ENCODE peak calls at places on chromosomes 6 and 20, in eight cellular contexts. H is fibroblast of lung, L is lower leg skin, I is ovary, N is adrenal gland, X is fibroblast of villous mesenchyme, U is heart right ventricle, A is cardiac muscle cell. J is an unnamed sample.

GRCh38 chr6:135162678-135163439 is 18.2 kb upstream of the MYB start:
- DNase-seq in U (no peak), A (peak), X (no peak), N (peak), L (no peak), I (no peak), H (no peak), J (no peak)

GRCh38 chr6:75230484-75231325 is 12.9 kb downstream of the COX7A2 start:
- DNase-seq in X (peak), A (peak), H (peak), N (no peak), I (no peak), U (no peak), L (no peak), J (no peak)

GRCh38 chr6:55902796-55903195 is 27.4 kb upstream of the BMP5 start:
- DNase-seq in H (peak), N (no peak), U (no peak), L (no peak), X (peak), A (no peak), I (no peak), J (no peak)

GRCh38 chr20:44717986-44718385 is 2.8 kb downstream of the CCN5 start:
- DNase-seq in A (no peak), N (no peak), U (no peak), X (no peak), H (no peak), I (peak), L (no peak), J (no peak)

GRCh38 chr20:34579936-34580587 is 21.5 kb downstream of the MAP1LC3A start:
- DNase-seq in X (no peak), H (no peak), I (no peak), A (no peak), N (no peak), U (no peak), L (no peak), J (no peak)

GRCh38 chr6:106037060-106037459 is 49.1 kb upstream of the PRDM1 start:
- DNase-seq in U (no peak), N (no peak), L (no peak), X (no peak), A (no peak), I (no peak), H (peak), J (no peak)

GRCh38 chr6:111981441-111981840 is 72.5 kb upstream of the CCN6 start:
- DNase-seq in U (no peak), H (peak), I (no peak), X (no peak), A (no peak), L (no peak), N (no peak), J (no peak)

GRCh38 chr6:45021652-45022051 is 306.5 kb upstream of the RUNX2 start:
- DNase-seq in I (no peak), X (peak), A (no peak), N (no peak), U (no peak), L (no peak), H (peak), J (no peak)

GRCh38 chr6:157070403-157071107 is 252.8 kb downstream of the TMEM242 start:
- DNase-seq in U (no peak), A (no peak), L (no peak), I (no peak), N (no peak), H (no peak), X (no peak), J (no peak)

GRCh38 chr6:118509009-118509617 is 39.0 kb upstream of the PLN start:
- DNase-seq in N (no peak), L (no peak), U (no peak), A (peak), X (peak), I (no peak), H (peak), J (no peak)

GRCh38 chr6:106510090-106510970 is 119.0 kb downstream of the RTN4IP1 start:
- DNase-seq in U (peak), L (peak), I (peak), A (peak), N (peak), H (peak), X (peak), J (peak)

GRCh38 chr20:57224641-57225138 is 41.8 kb downstream of the BMP7 start:
- DNase-seq in A (no peak), U (no peak), H (no peak), N (no peak), I (no peak), L (peak), X (no peak), J (no peak)

GRCh38 chr6:3258720-3259490 is at the start of gene PSMG4:
- DNase-seq in H (peak), I (peak), N (peak), U (peak), A (peak), L (peak), X (peak), J (peak)

GRCh38 chr20:56453347-56453746 is 15.1 kb upstream of the RTF2 start:
- DNase-seq in L (no peak), H (no peak), U (no peak), I (no peak), A (no peak), X (no peak), N (no peak), J (no peak)

GRCh38 chr6:75855047-75855446 is 106.0 kb downstream of the MYO6 start:
- DNase-seq in N (peak), L (no peak), I (no peak), X (peak), H (peak), A (peak), U (no peak), J (no peak)

GRCh38 chr6:158863646-158864045 is 44.5 kb upstream of the EZR start:
- DNase-seq in A (no peak), H (no peak), L (no peak), X (no peak), U (no peak), N (no peak), I (no peak), J (no peak)

GRCh38 chr6:159982726-159983506 is 14.0 kb downstream of the IGF2R start:
- DNase-seq in L (no peak), N (no peak), H (peak), U (no peak), A (no peak), I (no peak), X (peak), J (no peak)

GRCh38 chr20:21029356-21029755 is 76.8 kb downstream of the LINC00237 start:
- DNase-seq in A (no peak), U (no peak), X (no peak), H (no peak), L (no peak), I (no peak), N (no peak), J (no peak)

GRCh38 chr20:53827996-53828672 is 234.5 kb upstream of the ZNF217 start:
- DNase-seq in L (peak), H (peak), A (no peak), U (no peak), I (no peak), X (peak), N (no peak), J (no peak)

GRCh38 chr6:127486934-127487333 is 27.7 kb upstream of the KIAA0408 start:
- DNase-seq in U (no peak), H (no peak), A (no peak), N (no peak), I (no peak), L (no peak), X (no peak), J (no peak)

GRCh38 chr6:43407296-43407695 is 20.0 kb upstream of the ABCC10 start:
- DNase-seq in X (no peak), N (peak), I (no peak), H (no peak), L (no peak), U (no peak), A (no peak), J (no peak)

GRCh38 chr6:43401730-43402129 is 25.6 kb upstream of the ABCC10 start:
- DNase-seq in N (no peak), H (no peak), I (no peak), U (no peak), X (no peak), A (no peak), L (no peak), J (no peak)

GRCh38 chr6:43405354-43405753 is 22.0 kb upstream of the ABCC10 start:
- DNase-seq in X (peak), N (peak), H (no peak), L (no peak), U (no peak), A (no peak), I (no peak), J (no peak)

GRCh38 chr6:43399932-43400487 is 27.3 kb upstream of the ABCC10 start:
- DNase-seq in N (no peak), L (no peak), I (no peak), H (no peak), A (no peak), X (peak), U (no peak), J (no peak)

GRCh38 chr6:43402819-43403218 is 24.5 kb upstream of the ABCC10 start:
- DNase-seq in X (no peak), A (no peak), U (no peak), L (no peak), N (no peak), H (no peak), I (no peak), J (no peak)
- TF ChIP-seq CTCF in X (peak), A (no peak), U (no peak), L (no peak), N (no peak), H (no peak), I (no peak), J (no peak)

GRCh38 chr6:26031151-26031594 is 56.1 kb upstream of the HFE start:
- DNase-seq in U (no peak), H (no peak), N (no peak), I (no peak), L (no peak), X (no peak), A (no peak), J (no peak)

GRCh38 chr6:26029570-26029856 is 57.7 kb upstream of the HFE start:
- DNase-seq in H (no peak), A (no peak), X (no peak), U (no peak), I (no peak), L (no peak), N (no peak), J (no peak)

GRCh38 chr6:26031595-26032386 is 55.4 kb upstream of the HFE start:
- DNase-seq in A (peak), H (peak), I (peak), U (peak), X (peak), N (peak), L (peak), J (peak)

GRCh38 chr6:26029857-26030653 is 57.2 kb upstream of the HFE start:
- DNase-seq in U (no peak), H (no peak), N (no peak), L (no peak), A (no peak), X (no peak), I (no peak), J (no peak)

DNA sequence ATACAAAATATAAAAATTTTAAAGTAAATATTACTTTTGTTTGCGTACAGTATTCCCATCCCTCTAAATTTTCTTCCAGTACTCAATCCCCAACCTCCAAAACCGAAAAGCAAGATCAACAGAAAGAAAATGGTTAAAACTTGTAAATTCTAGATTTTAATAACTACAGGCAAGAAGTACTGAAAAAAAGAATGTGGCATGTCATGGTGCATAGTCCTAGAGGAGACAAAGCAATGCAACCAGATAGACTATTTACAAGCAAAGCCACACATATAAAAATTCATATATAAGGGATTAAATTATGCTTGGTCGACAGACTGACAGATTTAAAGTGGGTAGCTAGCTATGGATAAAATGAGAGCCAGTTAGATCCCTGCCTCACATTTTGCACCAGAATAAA is 56.5 kb upstream of the HFE start:
- DNase-seq in A (no peak), H (no peak), L (no peak), X (no peak), N (no peak), U (no peak), I (no peak), J (no peak)
- H3K4me3 ChIP-seq in A (peak), H (peak), L (no peak), X (peak), N (no peak), U (no peak), I (no peak), J (no peak)

GRCh38 chr6:12636336-12636735 is 80.2 kb upstream of the PHACTR1 start:
- DNase-seq in A (no peak), U (no peak), H (no peak), I (no peak), L (no peak), X (no peak), N (no peak), J (no peak)
- TF ChIP-seq CTCF in A (peak), U (no peak), H (no peak), I (no peak), L (no peak), X (no peak), N (no peak), J (no peak)

DNA sequence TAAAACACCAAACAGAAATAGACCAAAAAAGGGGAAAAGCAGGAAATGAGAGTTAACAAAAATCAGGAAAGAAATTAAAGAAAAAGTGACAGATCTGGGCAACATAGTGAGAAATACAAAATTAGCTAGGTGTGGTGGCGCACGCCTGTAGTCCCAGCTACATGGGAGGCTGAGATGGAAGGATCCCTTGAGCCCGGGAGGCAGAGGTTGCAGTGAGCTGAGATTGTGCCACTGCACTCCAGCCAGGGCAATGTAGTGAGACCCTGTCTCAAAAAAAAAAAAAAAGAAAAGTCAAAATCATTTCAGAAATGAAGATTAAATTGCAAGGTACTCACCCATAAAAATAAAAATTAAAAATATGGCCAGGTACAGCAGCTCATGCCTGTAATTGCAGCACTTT is 13.0 kb upstream of the GRM4 start:
- DNase-seq in A (no peak), X (no peak), I (no peak), N (no peak), H (no peak), U (no peak), L (no peak), J (no peak)
- H3K4me3 ChIP-seq in A (no peak), X (no peak), I (no peak), N (no peak), H (no peak), U (no peak), L (no peak), J (no peak)

DNA sequence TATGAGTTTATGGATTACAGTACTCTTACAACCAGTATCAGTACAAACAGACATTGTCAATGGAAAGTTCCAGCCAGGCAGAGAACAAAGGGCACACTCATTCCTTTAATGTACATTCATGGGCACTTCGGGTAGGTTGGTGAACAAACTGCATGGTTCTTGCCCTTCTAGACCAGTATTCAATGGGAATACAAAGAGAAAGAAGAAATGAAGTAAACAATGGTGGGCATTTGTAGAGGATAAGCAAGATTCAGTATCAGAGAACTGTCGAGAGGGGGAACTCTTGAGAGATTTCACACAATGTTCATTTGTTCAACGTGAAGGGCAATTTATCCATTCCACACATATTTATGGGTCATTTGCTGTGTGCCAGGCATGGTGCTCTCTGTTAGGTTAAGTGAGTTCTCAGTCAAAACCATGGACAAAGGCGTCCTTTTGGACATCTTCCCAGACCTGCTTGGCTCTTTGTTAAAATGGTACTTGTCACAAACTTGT is 714.8 kb downstream of the DHX35 start:
- DNase-seq in H (no peak), N (no peak), L (no peak), U (no peak), X (peak), A (no peak), I (no peak), J (no peak)
- TF ChIP-seq CTCF in H (peak), N (peak), L (no peak), U (no peak), X (peak), A (peak), I (no peak), J (no peak)

GRCh38 chr20:63295422-63295821 is 2.4 kb downstream of the COL20A1 start:
- DNase-seq in I (no peak), L (no peak), U (peak), N (no peak), H (no peak), X (no peak), A (no peak), J (no peak)
- H3K4me3 ChIP-seq in I (no peak), L (no peak), U (no peak), N (no peak), H (no peak), X (no peak), A (no peak), J (no peak)

DNA sequence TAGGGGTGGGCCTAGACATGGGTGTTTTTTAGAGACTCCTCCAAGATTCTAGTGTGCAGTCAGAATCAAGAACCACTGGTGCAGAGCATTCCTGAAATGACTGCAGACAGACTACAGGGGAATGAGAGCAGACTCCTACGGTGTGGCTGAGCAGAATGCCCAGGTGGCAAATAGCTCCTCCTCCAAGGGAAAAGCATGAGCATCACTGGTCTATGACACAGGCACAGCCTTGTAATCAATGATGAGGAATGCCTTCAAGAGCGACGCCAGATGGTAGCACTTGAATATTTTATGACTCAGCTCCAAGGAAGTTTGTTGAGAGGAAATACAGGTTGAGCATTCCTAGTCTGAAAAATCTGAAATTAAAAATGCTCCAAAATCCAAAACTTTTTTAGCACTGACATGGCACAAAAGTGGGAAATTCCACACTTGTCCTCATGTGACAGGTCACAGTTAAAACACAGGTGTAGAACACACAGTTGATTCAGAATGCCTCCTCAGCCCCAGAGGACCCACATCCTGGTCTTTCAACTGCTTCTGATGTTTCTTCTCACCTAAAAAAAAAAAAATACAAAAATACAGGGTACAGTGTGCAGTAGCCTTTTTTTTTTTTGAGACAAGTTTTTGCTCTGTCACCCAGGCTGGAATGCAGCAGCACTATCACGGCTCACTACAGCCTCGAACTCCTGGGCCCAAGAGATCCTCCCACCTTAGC is 10.5 kb upstream of the FAM8A1 start:
- DNase-seq in I (no peak), A (no peak), N (no peak), X (peak), U (no peak), H (peak), L (no peak), J (no peak)
- TF ChIP-seq CTCF in I (no peak), A (peak), N (no peak), X (no peak), U (no peak), H (no peak), L (no peak), J (no peak)

J was measured in CD8-positive, alpha-beta T cell.